ENCODE peak calls at places on chromosomes 16 and 17, in eight cellular contexts. One of them, this sample, is unnamed.

GRCh38 chr16:79008869-79009179 is 591.7 kb downstream of the MAF start:
- DNase-seq in HCT116: no peak
- DNase-seq in IMR-90: no peak
- DNase-seq in psoas muscle: no peak
- DNase-seq in iPS DF 19.7: no peak
- DNase-seq in ACHN: no peak
- DNase-seq in HT1080: no peak
- DNase-seq in lung: no peak
- DNase-seq in this sample: no peak

GRCh38 chr17:58591455-58591854 is 77.0 kb upstream of the MTMR4 start:
- DNase-seq in HCT116: no peak
- DNase-seq in IMR-90: no peak
- DNase-seq in psoas muscle: no peak
- DNase-seq in iPS DF 19.7: no peak
- DNase-seq in ACHN: peak; percentile 10
- DNase-seq in HT1080: no peak
- DNase-seq in lung: no peak
- DNase-seq in this sample: no peak

GRCh38 chr16:25279491-25279890 is 21.8 kb upstream of the ZKSCAN2 start:
- DNase-seq in HCT116: no peak
- DNase-seq in IMR-90: no peak
- DNase-seq in psoas muscle: no peak
- DNase-seq in iPS DF 19.7: no peak
- DNase-seq in ACHN: no peak
- DNase-seq in HT1080: no peak
- DNase-seq in lung: no peak
- DNase-seq in this sample: no peak

GRCh38 chr16:47780213-47780612 is 319.1 kb downstream of the PHKB start:
- DNase-seq in HCT116: no peak
- DNase-seq in IMR-90: no peak
- DNase-seq in psoas muscle: no peak
- DNase-seq in iPS DF 19.7: no peak
- DNase-seq in ACHN: no peak
- DNase-seq in HT1080: no peak
- DNase-seq in lung: no peak
- DNase-seq in this sample: no peak

GRCh38 chr17:933168-934083 is 46.1 kb downstream of the NXN start:
- DNase-seq in HCT116: peak; percentile 98
- DNase-seq in IMR-90: peak; percentile 99
- DNase-seq in psoas muscle: no peak
- DNase-seq in iPS DF 19.7: peak; percentile 60
- DNase-seq in ACHN: peak; percentile 98
- DNase-seq in HT1080: peak; percentile 86
- DNase-seq in lung: peak; percentile 83
- DNase-seq in this sample: peak; percentile 88

GRCh38 chr17:82619641-82620040 is 28.6 kb downstream of the WDR45B start:
- DNase-seq in HCT116: no peak
- DNase-seq in IMR-90: no peak
- DNase-seq in psoas muscle: no peak
- DNase-seq in iPS DF 19.7: no peak
- DNase-seq in ACHN: no peak
- DNase-seq in HT1080: no peak
- DNase-seq in lung: no peak
- DNase-seq in this sample: no peak

GRCh38 chr16:21946889-21947635 is 6.1 kb upstream of the UQCRC2 start:
- DNase-seq in HCT116: no peak
- DNase-seq in IMR-90: no peak
- DNase-seq in psoas muscle: no peak
- DNase-seq in iPS DF 19.7: no peak
- DNase-seq in ACHN: no peak
- DNase-seq in HT1080: no peak
- DNase-seq in lung: no peak
- DNase-seq in this sample: no peak

GRCh38 chr17:5234645-5235576 is at the start of gene SCIMP:
- DNase-seq in HCT116: no peak
- DNase-seq in IMR-90: no peak
- DNase-seq in psoas muscle: no peak
- DNase-seq in iPS DF 19.7: no peak
- DNase-seq in ACHN: no peak
- DNase-seq in HT1080: no peak
- DNase-seq in lung: peak; percentile 33
- DNase-seq in this sample: no peak

GRCh38 chr16:10971560-10971961 is 27.2 kb downstream of the CLEC16A start:
- DNase-seq in HCT116: peak; percentile 47
- DNase-seq in IMR-90: peak; percentile 92
- DNase-seq in psoas muscle: no peak
- DNase-seq in iPS DF 19.7: peak; percentile 54
- DNase-seq in ACHN: peak; percentile 67
- DNase-seq in HT1080: peak; percentile 80
- DNase-seq in lung: peak; percentile 43
- DNase-seq in this sample: peak; percentile 64

GRCh38 chr17:77420804-77421634 is 280.2 kb downstream of the SEC14L1 start:
- DNase-seq in HCT116: no peak
- DNase-seq in IMR-90: peak; percentile 93
- DNase-seq in psoas muscle: peak; percentile 18
- DNase-seq in iPS DF 19.7: peak; percentile 60
- DNase-seq in ACHN: no peak
- DNase-seq in HT1080: peak; percentile 90
- DNase-seq in lung: no peak
- DNase-seq in this sample: peak; percentile 84

GRCh38 chr16:450800-451512 is 25.5 kb downstream of the RAB11FIP3 start:
- DNase-seq in HCT116: no peak
- DNase-seq in IMR-90: no peak
- DNase-seq in psoas muscle: no peak
- DNase-seq in iPS DF 19.7: no peak
- DNase-seq in ACHN: no peak
- DNase-seq in HT1080: no peak
- DNase-seq in lung: no peak
- DNase-seq in this sample: no peak

GRCh38 chr17:16817201-16817600 is 127.2 kb downstream of the CCDC144A start:
- DNase-seq in HCT116: no peak
- DNase-seq in IMR-90: no peak
- DNase-seq in psoas muscle: no peak
- DNase-seq in iPS DF 19.7: no peak
- DNase-seq in ACHN: no peak
- DNase-seq in HT1080: no peak
- DNase-seq in lung: no peak
- DNase-seq in this sample: no peak

GRCh38 chr17:75152971-75153853 is 1.1 kb downstream of the JPT1 start:
- DNase-seq in HCT116: no peak
- DNase-seq in IMR-90: peak; percentile 28
- DNase-seq in psoas muscle: no peak
- DNase-seq in iPS DF 19.7: no peak
- DNase-seq in ACHN: peak; percentile 70
- DNase-seq in HT1080: peak; percentile 38
- DNase-seq in lung: no peak
- DNase-seq in this sample: no peak

GRCh38 chr16:71440669-71441347 is 1.0 kb downstream of the TLE7 start:
- DNase-seq in HCT116: no peak
- DNase-seq in IMR-90: no peak
- DNase-seq in psoas muscle: no peak
- DNase-seq in iPS DF 19.7: no peak
- DNase-seq in ACHN: no peak
- DNase-seq in HT1080: no peak
- DNase-seq in lung: no peak
- DNase-seq in this sample: no peak

GRCh38 chr17:21210411-21211076 is 3.4 kb downstream of the TMEM11 start:
- DNase-seq in HCT116: no peak
- DNase-seq in IMR-90: no peak
- DNase-seq in psoas muscle: no peak
- DNase-seq in iPS DF 19.7: no peak
- DNase-seq in ACHN: no peak
- DNase-seq in HT1080: no peak
- DNase-seq in lung: no peak
- DNase-seq in this sample: no peak

GRCh38 chr16:30741461-30741914 is 6.7 kb upstream of the PHKG2 start:
- DNase-seq in HCT116: peak; percentile 68
- DNase-seq in IMR-90: peak; percentile 92
- DNase-seq in psoas muscle: no peak
- DNase-seq in iPS DF 19.7: no peak
- DNase-seq in ACHN: peak; percentile 98
- DNase-seq in HT1080: peak; percentile 92
- DNase-seq in lung: peak; percentile 87
- DNase-seq in this sample: peak; percentile 81

GRCh38 chr17:17994770-17995169 is 22.1 kb downstream of the DRC3 start:
- DNase-seq in HCT116: no peak
- DNase-seq in IMR-90: no peak
- DNase-seq in psoas muscle: no peak
- DNase-seq in iPS DF 19.7: no peak
- DNase-seq in ACHN: no peak
- DNase-seq in HT1080: no peak
- DNase-seq in lung: no peak
- DNase-seq in this sample: no peak

GRCh38 chr17:32460054-32460453 is 15.7 kb downstream of the PSMD11 start:
- DNase-seq in HCT116: no peak
- DNase-seq in IMR-90: no peak
- DNase-seq in psoas muscle: no peak
- DNase-seq in iPS DF 19.7: no peak
- DNase-seq in ACHN: no peak
- DNase-seq in HT1080: no peak
- DNase-seq in lung: no peak
- DNase-seq in this sample: no peak

GRCh38 chr16:89918453-89919347 is at the start of gene MC1R:
- DNase-seq in HCT116: peak; percentile 26
- DNase-seq in IMR-90: peak; percentile 21
- DNase-seq in psoas muscle: no peak
- DNase-seq in iPS DF 19.7: no peak
- DNase-seq in ACHN: peak; percentile 61
- DNase-seq in HT1080: no peak
- DNase-seq in lung: no peak
- DNase-seq in this sample: peak; percentile 16

GRCh38 chr17:1147664-1148063 is 32.1 kb downstream of the ABR start:
- DNase-seq in HCT116: peak; percentile 71
- DNase-seq in IMR-90: peak; percentile 43
- DNase-seq in psoas muscle: peak; percentile 17
- DNase-seq in iPS DF 19.7: peak; percentile 72
- DNase-seq in ACHN: peak; percentile 83
- DNase-seq in HT1080: peak; percentile 68
- DNase-seq in lung: peak; percentile 65
- DNase-seq in this sample: peak; percentile 54

GRCh38 chr17:8345052-8345690 is 5.5 kb downstream of the ODF4 start:
- DNase-seq in HCT116: no peak
- DNase-seq in IMR-90: no peak
- DNase-seq in psoas muscle: no peak
- DNase-seq in iPS DF 19.7: no peak
- DNase-seq in ACHN: no peak
- DNase-seq in HT1080: no peak
- DNase-seq in lung: no peak
- DNase-seq in this sample: no peak

GRCh38 chr16:85416267-85417109 is 196.6 kb upstream of the GSE1 start:
- DNase-seq in HCT116: peak; percentile 58
- DNase-seq in IMR-90: peak; percentile 15
- DNase-seq in psoas muscle: peak; percentile 67
- DNase-seq in iPS DF 19.7: no peak
- DNase-seq in ACHN: peak; percentile 60
- DNase-seq in HT1080: no peak
- DNase-seq in lung: peak; percentile 86
- DNase-seq in this sample: no peak

GRCh38 chr16:21684199-21684598 is 20.4 kb downstream of the OTOA start:
- DNase-seq in HCT116: peak; percentile 4
- DNase-seq in IMR-90: no peak
- DNase-seq in psoas muscle: no peak
- DNase-seq in iPS DF 19.7: no peak
- DNase-seq in ACHN: peak; percentile 15
- DNase-seq in HT1080: no peak
- DNase-seq in lung: no peak
- DNase-seq in this sample: no peak

GRCh38 chr17:77325826-77326581 is 185.2 kb downstream of the SEC14L1 start:
- DNase-seq in HCT116: no peak
- DNase-seq in IMR-90: no peak
- DNase-seq in psoas muscle: no peak
- DNase-seq in iPS DF 19.7: no peak
- DNase-seq in ACHN: no peak
- DNase-seq in HT1080: no peak
- DNase-seq in lung: peak; percentile 29
- DNase-seq in this sample: no peak

GRCh38 chr17:80477647-80478478 is 1.5 kb upstream of the NPTX1 start:
- DNase-seq in HCT116: no peak
- DNase-seq in IMR-90: peak; percentile 59
- DNase-seq in psoas muscle: no peak
- DNase-seq in iPS DF 19.7: no peak
- DNase-seq in ACHN: peak; percentile 54
- DNase-seq in HT1080: no peak
- DNase-seq in lung: no peak
- DNase-seq in this sample: peak; percentile 48

GRCh38 chr16:90077757-90078593 is 844 bp upstream of the PRDM7 start:
- DNase-seq in HCT116: no peak
- DNase-seq in IMR-90: peak; percentile 42
- DNase-seq in psoas muscle: no peak
- DNase-seq in iPS DF 19.7: peak; percentile 23
- DNase-seq in ACHN: peak; percentile 46
- DNase-seq in HT1080: peak; percentile 30
- DNase-seq in lung: no peak
- DNase-seq in this sample: no peak

GRCh38 chr17:17812211-17813054 is 24.4 kb downstream of the SREBF1 start:
- DNase-seq in HCT116: no peak
- DNase-seq in IMR-90: peak; percentile 41
- DNase-seq in psoas muscle: peak; percentile 77
- DNase-seq in iPS DF 19.7: no peak
- DNase-seq in ACHN: peak; percentile 59
- DNase-seq in HT1080: peak; percentile 36
- DNase-seq in lung: peak; percentile 72
- DNase-seq in this sample: no peak

GRCh38 chr17:34728771-34729310 is 149.5 kb downstream of the TMEM132E start:
- DNase-seq in HCT116: no peak
- DNase-seq in IMR-90: no peak
- DNase-seq in psoas muscle: no peak
- DNase-seq in iPS DF 19.7: no peak
- DNase-seq in ACHN: no peak
- DNase-seq in HT1080: no peak
- DNase-seq in lung: no peak
- DNase-seq in this sample: no peak

GRCh38 chr16:26806641-26807040 is 260.1 kb upstream of the C16orf82 start:
- DNase-seq in HCT116: no peak
- DNase-seq in IMR-90: no peak
- DNase-seq in psoas muscle: no peak
- DNase-seq in iPS DF 19.7: no peak
- DNase-seq in ACHN: no peak
- DNase-seq in HT1080: no peak
- DNase-seq in lung: no peak
- DNase-seq in this sample: no peak

GRCh38 chr16:88910284-88911147 is 44.1 kb upstream of the PABPN1L start:
- DNase-seq in HCT116: no peak
- DNase-seq in IMR-90: no peak
- DNase-seq in psoas muscle: no peak
- DNase-seq in iPS DF 19.7: no peak
- DNase-seq in ACHN: no peak
- DNase-seq in HT1080: no peak
- DNase-seq in lung: no peak
- DNase-seq in this sample: no peak

GRCh38 chr17:57257213-57257873 is 1.0 kb downstream of the MSI2 start:
- DNase-seq in HCT116: no peak
- DNase-seq in IMR-90: no peak
- DNase-seq in psoas muscle: no peak
- DNase-seq in iPS DF 19.7: no peak
- DNase-seq in ACHN: peak; percentile 15
- DNase-seq in HT1080: no peak
- DNase-seq in lung: no peak
- DNase-seq in this sample: no peak

GRCh38 chr17:53627511-53627910 is 195.2 kb upstream of the KIF2B start:
- DNase-seq in HCT116: no peak
- DNase-seq in IMR-90: peak; percentile 69
- DNase-seq in psoas muscle: no peak
- DNase-seq in iPS DF 19.7: no peak
- DNase-seq in ACHN: peak; percentile 80
- DNase-seq in HT1080: peak; percentile 85
- DNase-seq in lung: no peak
- DNase-seq in this sample: no peak

GRCh38 chr16:89737341-89738071 is 16.2 kb downstream of the ZNF276 start:
- DNase-seq in HCT116: no peak
- DNase-seq in IMR-90: no peak
- DNase-seq in psoas muscle: no peak
- DNase-seq in iPS DF 19.7: no peak
- DNase-seq in ACHN: no peak
- DNase-seq in HT1080: no peak
- DNase-seq in lung: no peak
- DNase-seq in this sample: no peak

GRCh38 chr16:77592021-77592420 is 130.3 kb upstream of the NUDT7 start:
- DNase-seq in HCT116: no peak
- DNase-seq in IMR-90: no peak
- DNase-seq in psoas muscle: no peak
- DNase-seq in iPS DF 19.7: no peak
- DNase-seq in ACHN: no peak
- DNase-seq in HT1080: no peak
- DNase-seq in lung: no peak
- DNase-seq in this sample: no peak

This sample was measured in brain microvascular endothelial cell.